ENCODE peak calls at places on chromosomes 3 and 15, in seven cellular contexts. M, D, H, P, G, I and O are unnamed samples.

GRCh38 chr15:75030023-75030413 is 6.6 kb downstream of the PPCDC start:
- DNase-seq in M (peak), D (no peak), H (no peak), P (no peak), G (no peak), I (no peak), O (no peak)

GRCh38 chr3:127700406-127700805 is 27.7 kb downstream of the ABTB1 start:
- DNase-seq in M (peak), D (no peak), H (no peak), P (no peak), G (no peak), I (no peak), O (no peak)

GRCh38 chr15:84955089-84955848 is 26.4 kb upstream of the PDE8A start:
- DNase-seq in M (peak), D (peak), H (peak), P (peak), G (peak), I (peak), O (peak)

GRCh38 chr3:38738630-38739395 is 77.2 kb downstream of the SCN10A start:
- DNase-seq in M (no peak), D (no peak), H (peak), P (peak), G (peak), I (peak), O (no peak)

GRCh38 chr15:93800805-93801204 is 430.6 kb upstream of the MCTP2 start:
- DNase-seq in M (no peak), D (no peak), H (no peak), P (peak), G (no peak), I (no peak), O (no peak)

GRCh38 chr15:85530079-85530478 is 149.7 kb downstream of the AKAP13 start:
- DNase-seq in M (no peak), D (no peak), H (no peak), P (no peak), G (no peak), I (no peak), O (no peak)

GRCh38 chr15:77033417-77033728 is 37.5 kb downstream of the TSPAN3 start:
- DNase-seq in M (no peak), D (no peak), H (no peak), P (no peak), G (no peak), I (no peak), O (no peak)

GRCh38 chr15:95793226-95793625 is 537.3 kb upstream of the NR2F2 start:
- DNase-seq in M (no peak), D (no peak), H (no peak), P (no peak), G (no peak), I (no peak), O (no peak)

GRCh38 chr15:22960126-22960525 is 20.0 kb downstream of the CYFIP1 start:
- DNase-seq in M (no peak), D (no peak), H (no peak), P (no peak), G (no peak), I (no peak), O (no peak)

GRCh38 chr3:194579091-194579606 is 54.1 kb downstream of the TMEM44 start:
- DNase-seq in M (peak), D (peak), H (no peak), P (no peak), G (no peak), I (peak), O (peak)

GRCh38 chr3:22399566-22399965 is 648.6 kb upstream of the ZNF385D start:
- DNase-seq in M (no peak), D (no peak), H (no peak), P (no peak), G (no peak), I (no peak), O (no peak)

GRCh38 chr3:8366214-8366613 is 135.4 kb upstream of the LMCD1 start:
- DNase-seq in M (no peak), D (no peak), H (no peak), P (no peak), G (no peak), I (peak), O (no peak)

GRCh38 chr3:59334585-59334984 is 284.8 kb upstream of the CFAP20DC start:
- DNase-seq in M (no peak), D (no peak), H (no peak), P (no peak), G (no peak), I (no peak), O (no peak)

GRCh38 chr15:38554354-38554753 is 10.3 kb downstream of the RASGRP1 start:
- DNase-seq in M (no peak), D (no peak), H (no peak), P (no peak), G (no peak), I (peak), O (peak)

GRCh38 chr3:81249540-81250029 is 511.9 kb downstream of the GBE1 start:
- DNase-seq in M (no peak), D (no peak), H (peak), P (no peak), G (no peak), I (peak), O (peak)

GRCh38 chr3:158057666-158058065 is 48.6 kb downstream of the SHOX2 start:
- DNase-seq in M (no peak), D (no peak), H (no peak), P (no peak), G (no peak), I (peak), O (no peak)

GRCh38 chr3:181880339-181880738 is 168.6 kb downstream of the SOX2 start:
- DNase-seq in M (no peak), D (no peak), H (no peak), P (peak), G (no peak), I (no peak), O (no peak)

GRCh38 chr3:34056951-34057390 is 258.5 kb downstream of the PDCD6IP start:
- DNase-seq in M (no peak), D (no peak), H (no peak), P (no peak), G (no peak), I (no peak), O (no peak)

GRCh38 chr3:197352382-197352781 is 54.0 kb upstream of the DLG1 start:
- DNase-seq in M (peak), D (peak), H (no peak), P (no peak), G (no peak), I (peak), O (peak)